ENCODE peak calls at places on chromosomes 11 and 22, in eight cellular contexts. N is keratinocyte, X is SK-N-SH, U is IMR-90, E is PC-3, G is mesendoderm, I is kidney, K is fibroblast of lung. S is an unnamed sample.

GRCh38 chr11:2927851-2928604 is 1.2 kb downstream of the PHLDA2 start:
- DNase-seq in U (peak; percentile 28), G (no peak), N (no peak), E (peak; percentile 41), I (peak; percentile 78), K (peak; percentile 51), X (peak; percentile 54), S (peak; percentile 70)

GRCh38 chr11:47448566-47449427 is at the start of gene RAPSN:
- DNase-seq in N (no peak), G (no peak), E (no peak), X (no peak), U (no peak), K (no peak), I (no peak), S (no peak)

GRCh38 chr22:28316014-28316413 is 363.6 kb downstream of the TTC28 start:
- DNase-seq in I (no peak), X (no peak), N (peak; percentile 59), K (no peak), G (no peak), E (no peak), U (no peak), S (no peak)

GRCh38 chr11:35486446-35486845 is 39.0 kb downstream of the PAMR1 start:
- DNase-seq in G (no peak), U (no peak), E (peak; percentile 25), N (no peak), I (no peak), X (no peak), K (no peak), S (no peak)

GRCh38 chr11:31529701-31530100 is 20.1 kb downstream of the ELP4 start:
- DNase-seq in X (no peak), N (no peak), U (no peak), K (no peak), I (no peak), E (no peak), G (no peak), S (no peak)

GRCh38 chr11:15742626-15743243 is 613.6 kb downstream of the SOX6 start:
- DNase-seq in I (no peak), U (peak; percentile 50), G (no peak), K (no peak), E (no peak), N (no peak), X (peak; percentile 52), S (no peak)

GRCh38 chr11:1055109-1055703 is 18.7 kb upstream of the MUC6 start:
- DNase-seq in U (no peak), K (no peak), G (no peak), I (peak; percentile 63), X (no peak), N (no peak), E (no peak), S (no peak)

GRCh38 chr11:88178211-88178610 is 3.0 kb upstream of the RAB38 start:
- DNase-seq in K (no peak), X (no peak), I (no peak), G (no peak), E (no peak), U (peak; percentile 32), N (no peak), S (no peak)

GRCh38 chr11:110529043-110529442 is 99.3 kb downstream of the FDX1 start:
- DNase-seq in E (peak; percentile 69), N (no peak), G (peak; percentile 62), X (no peak), U (no peak), I (no peak), K (no peak), S (no peak)

GRCh38 chr22:47818496-47818895 is 1056.0 kb downstream of the TBC1D22A start:
- DNase-seq in N (no peak), E (no peak), I (no peak), K (no peak), U (no peak), G (no peak), X (no peak), S (no peak)

GRCh38 chr11:96037267-96037990 is 113.5 kb upstream of the MTMR2 start:
- DNase-seq in K (no peak), X (no peak), U (no peak), N (no peak), G (peak; percentile 80), E (peak; percentile 95), I (no peak), S (no peak)

GRCh38 chr11:76610871-76611475 is 59.6 kb downstream of the LRRC32 start:
- DNase-seq in G (peak; percentile 72), N (no peak), E (no peak), I (no peak), K (no peak), X (peak; percentile 84), U (no peak), S (peak; percentile 15)

GRCh38 chr11:126669416-126669815 is 313.9 kb downstream of the ST3GAL4 start:
- DNase-seq in N (no peak), I (no peak), K (no peak), G (no peak), E (no peak), X (no peak), U (peak; percentile 74), S (no peak)

GRCh38 chr22:32619614-32620426 is 145.2 kb downstream of the FBXO7 start:
- DNase-seq in E (peak; percentile 2), X (no peak), G (no peak), K (peak; percentile 87), U (peak; percentile 89), I (no peak), N (peak; percentile 11), S (no peak)

GRCh38 chr11:120959189-120959588 is 64.7 kb upstream of the TBCEL start:
- DNase-seq in U (no peak), X (no peak), E (peak; percentile 22), N (no peak), K (no peak), I (no peak), G (no peak), S (no peak)

GRCh38 chr11:70074701-70075100 is 3.4 kb upstream of the ANO1 start:
- DNase-seq in G (no peak), E (no peak), K (no peak), X (no peak), U (no peak), I (peak; percentile 43), N (no peak), S (no peak)

GRCh38 chr11:78331711-78332110 is 85.9 kb downstream of the GAB2 start:
- DNase-seq in N (no peak), G (no peak), K (no peak), I (no peak), E (no peak), X (no peak), U (no peak), S (no peak)

GRCh38 chr22:25125693-25126357 is 73.8 kb upstream of the CRYBB3 start:
- DNase-seq in I (no peak), G (no peak), U (no peak), E (no peak), K (no peak), N (no peak), X (no peak), S (no peak)

GRCh38 chr22:37306494-37306829 is 24.2 kb downstream of the CYTH4 start:
- DNase-seq in U (no peak), E (no peak), N (no peak), G (no peak), I (no peak), X (no peak), K (no peak), S (no peak)
- H3K9ac ChIP-seq in U (peak overlapping the region; percentile 25), E (peak overlapping the region; percentile 89), N (peak overlapping the region; percentile 73), G (no peak overlapping the region), I (no peak overlapping the region), X (peak overlapping the region; percentile 66), K (no peak overlapping the region), S (no peak overlapping the region)

DNA sequence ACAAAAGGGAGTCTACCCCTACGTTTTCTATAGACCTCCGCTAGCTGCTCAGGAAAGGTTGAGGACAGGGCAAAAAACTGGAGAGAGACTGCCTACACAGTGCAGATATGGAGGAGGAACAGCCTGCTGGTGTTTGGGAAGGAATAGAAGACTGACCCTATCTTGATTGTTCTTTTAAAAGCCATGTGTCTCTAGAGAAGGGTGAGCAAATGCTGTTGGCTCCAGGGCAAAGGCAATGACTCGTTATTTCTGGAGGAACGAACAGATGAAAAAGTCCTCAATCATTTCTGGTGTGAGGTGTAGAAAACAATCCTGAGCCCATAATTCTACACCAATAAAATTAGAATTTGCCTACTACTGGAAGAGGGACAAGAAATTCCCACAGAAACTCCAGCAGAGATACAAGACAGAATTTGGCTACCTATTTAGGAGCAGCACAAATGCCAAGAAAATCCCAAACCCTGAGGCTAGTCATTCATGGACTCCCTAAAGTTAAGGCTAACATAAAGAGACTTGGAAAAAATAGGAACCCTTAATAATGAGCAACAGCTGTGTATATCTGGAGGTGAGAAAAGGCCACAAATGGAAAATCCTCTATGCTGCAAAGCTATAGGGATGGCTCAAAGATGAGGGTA is 1206.3 kb upstream of the CNTN5 start:
- DNase-seq in X (no peak), K (peak; percentile 8), I (no peak), E (no peak), N (no peak), U (no peak), G (peak; percentile 3), S (no peak)
- H3K27ac ChIP-seq in X (no peak overlapping the region), K (no peak overlapping the region), I (no peak overlapping the region), E (no peak overlapping the region), N (no peak overlapping the region), U (no peak overlapping the region), G (no peak overlapping the region), S (no peak overlapping the region)

DNA sequence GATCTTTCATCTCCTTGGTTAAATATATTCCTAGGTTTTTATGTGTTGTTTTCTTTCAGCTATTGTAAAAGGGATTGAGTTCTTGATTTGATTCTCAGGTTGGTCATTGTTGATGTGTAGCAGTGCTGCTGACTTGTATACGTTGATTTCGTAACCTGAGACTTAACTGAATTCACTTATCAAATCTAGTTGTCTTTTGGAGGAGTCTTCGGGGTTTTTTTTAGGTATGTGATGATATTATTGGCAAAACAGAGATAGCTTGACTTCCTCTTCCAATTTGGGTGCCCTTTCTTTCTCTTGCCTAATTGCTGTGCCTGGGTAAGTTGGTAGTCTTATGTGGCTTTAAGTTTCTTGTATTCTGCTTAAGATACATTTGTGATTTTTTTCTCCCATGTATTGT is 52.8 kb downstream of the CBL start:
- DNase-seq in U (peak; percentile 4), N (no peak), E (no peak), I (no peak), K (no peak), X (no peak), G (no peak), S (no peak)
- H3K9ac ChIP-seq in U (no peak overlapping the region), N (no peak overlapping the region), E (no peak overlapping the region), I (no peak overlapping the region), K (no peak overlapping the region), X (no peak overlapping the region), G (no peak overlapping the region), S (no peak overlapping the region)

GRCh38 chr11:64848779-64849599 is 4.5 kb upstream of the CDC42BPG start:
- DNase-seq in U (no peak), G (peak; percentile 58), N (no peak), X (no peak), K (no peak), E (peak; percentile 66), I (peak; percentile 88), S (peak; percentile 85)

GRCh38 chr11:64845125-64845735 is 777 bp upstream of the CDC42BPG start:
- DNase-seq in U (no peak), G (no peak), E (no peak), N (no peak), X (no peak), K (no peak), I (no peak), S (no peak)

GRCh38 chr11:64848214-64848778 is 3.8 kb upstream of the CDC42BPG start:
- DNase-seq in E (no peak), X (no peak), U (no peak), I (no peak), G (no peak), K (no peak), N (no peak), S (no peak)

GRCh38 chr11:64844330-64845124 is at the start of gene CDC42BPG:
- DNase-seq in I (peak; percentile 93), X (peak; percentile 93), G (peak; percentile 91), K (peak; percentile 58), N (no peak), E (peak; percentile 95), U (peak; percentile 46), S (peak; percentile 89)

GRCh38 chr11:64846998-64847666 is 2.7 kb upstream of the CDC42BPG start:
- DNase-seq in I (peak; percentile 96), E (peak; percentile 99), X (peak; percentile 97), N (peak; percentile 67), K (peak; percentile 85), U (peak; percentile 80), G (peak; percentile 97), S (peak; percentile 98)
- H3K27ac ChIP-seq in I (no peak overlapping the region), E (no peak overlapping the region), X (no peak overlapping the region), N (no peak overlapping the region), K (peak overlapping the region; percentile 19), U (no peak overlapping the region), G (no peak overlapping the region), S (peak overlapping the region; percentile 1)

S was measured in colonic mucosa.